ENCODE peak calls at places on chromosomes 4 and X, in eight cellular contexts. O is neural crest cell, K is uterus, X is HepG2, D is body of pancreas, I is left lung, Y is foreskin fibroblast, M is mammary epithelial cell. A is an unnamed sample.

GRCh38 chrX:85836868-85837267 is 210.5 kb downstream of the CHM start:
- DNase-seq in O (no peak), K (no peak), X (no peak), D (no peak), I (no peak), Y (peak), M (peak), A (no peak)

GRCh38 chr4:10462876-10463275 is 5.7 kb upstream of the ZNF518B start:
- DNase-seq in O (no peak), K (no peak), X (no peak), D (no peak), I (no peak), Y (no peak), M (no peak), A (no peak)

GRCh38 chr4:82432596-82432995 is 2.2 kb downstream of the ENOPH1 start:
- DNase-seq in O (no peak), K (no peak), X (no peak), D (no peak), I (no peak), Y (no peak), M (no peak), A (no peak)

GRCh38 chrX:110180928-110181310 is 137.0 kb downstream of the AMMECR1 start:
- DNase-seq in O (no peak), K (no peak), X (no peak), D (no peak), I (no peak), Y (peak), M (peak), A (no peak)

GRCh38 chrX:40085086-40085551 is 12.6 kb downstream of the BCOR start:
- DNase-seq in O (no peak), K (no peak), X (no peak), D (no peak), I (no peak), Y (peak), M (no peak), A (no peak)

GRCh38 chrX:9759340-9759739 is 6.3 kb downstream of the GPR143 start:
- DNase-seq in O (no peak), K (no peak), X (no peak), D (no peak), I (no peak), Y (no peak), M (no peak), A (no peak)

GRCh38 chr4:116092961-116093360 is 979.5 kb upstream of the NDST4 start:
- DNase-seq in O (no peak), K (no peak), X (no peak), D (no peak), I (no peak), Y (no peak), M (peak), A (no peak)

GRCh38 chrX:12936947-12937346 is 30.5 kb downstream of the TLR8 start:
- DNase-seq in O (no peak), K (no peak), X (no peak), D (no peak), I (no peak), Y (no peak), M (no peak), A (no peak)

GRCh38 chrX:121949041-121949760 is 901.8 kb downstream of the GLUD2 start:
- DNase-seq in O (no peak), K (no peak), X (no peak), D (no peak), I (no peak), Y (peak), M (no peak), A (no peak)

GRCh38 chr4:83929550-83929949 is 393.6 kb downstream of the GPAT3 start:
- DNase-seq in O (no peak), K (no peak), X (no peak), D (no peak), I (no peak), Y (no peak), M (no peak), A (no peak)

GRCh38 chr4:76550966-76551780 is 116.1 kb downstream of the SHROOM3 start:
- DNase-seq in O (no peak), K (no peak), X (no peak), D (no peak), I (no peak), Y (no peak), M (no peak), A (no peak)

GRCh38 chr4:112514079-112514448 is 1.9 kb downstream of the NEUROG2 start:
- DNase-seq in O (no peak), K (no peak), X (no peak), D (no peak), I (no peak), Y (no peak), M (no peak), A (no peak)

GRCh38 chr4:23932935-23933334 is 43.1 kb upstream of the PPARGC1A start:
- DNase-seq in O (no peak), K (no peak), X (no peak), D (no peak), I (no peak), Y (peak), M (no peak), A (no peak)

GRCh38 chr4:23930750-23931488 is 41.1 kb upstream of the PPARGC1A start:
- DNase-seq in O (no peak), K (peak), X (peak), D (peak), I (peak), Y (peak), M (no peak), A (peak)

GRCh38 chr4:23931489-23931830 is 41.6 kb upstream of the PPARGC1A start:
- DNase-seq in O (no peak), K (no peak), X (no peak), D (no peak), I (no peak), Y (peak), M (no peak), A (no peak)

GRCh38 chr4:23934223-23934622 is 44.4 kb upstream of the PPARGC1A start:
- DNase-seq in O (no peak), K (no peak), X (no peak), D (no peak), I (no peak), Y (no peak), M (no peak), A (no peak)

DNA sequence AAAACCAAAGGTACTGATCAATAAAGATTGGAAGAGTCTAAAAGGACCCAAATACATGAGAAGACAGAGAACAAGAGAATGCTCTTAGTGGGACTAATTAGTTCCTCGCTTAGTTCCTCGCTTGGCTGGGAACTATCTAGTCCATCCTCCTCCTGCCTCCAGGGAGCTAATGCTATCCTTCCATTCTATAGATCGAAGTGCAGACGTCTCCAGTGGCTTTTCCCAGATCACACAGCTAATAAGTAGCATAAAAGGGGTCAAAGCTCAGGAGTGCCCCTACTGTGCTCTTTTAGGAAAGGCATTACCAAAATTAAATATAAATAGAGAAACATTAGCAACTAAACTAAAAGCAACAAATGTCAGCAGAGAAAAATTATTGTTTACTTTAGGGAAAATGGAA is 42.3 kb upstream of the PPARGC1A start:
- DNase-seq in O (no peak), K (no peak), X (no peak), D (no peak), I (no peak), Y (no peak), M (no peak), A (no peak)
- TF ChIP-seq CTCF in O (no peak), K (no peak), X (no peak), D (no peak), I (no peak), Y (no peak), M (no peak), A (no peak)

DNA sequence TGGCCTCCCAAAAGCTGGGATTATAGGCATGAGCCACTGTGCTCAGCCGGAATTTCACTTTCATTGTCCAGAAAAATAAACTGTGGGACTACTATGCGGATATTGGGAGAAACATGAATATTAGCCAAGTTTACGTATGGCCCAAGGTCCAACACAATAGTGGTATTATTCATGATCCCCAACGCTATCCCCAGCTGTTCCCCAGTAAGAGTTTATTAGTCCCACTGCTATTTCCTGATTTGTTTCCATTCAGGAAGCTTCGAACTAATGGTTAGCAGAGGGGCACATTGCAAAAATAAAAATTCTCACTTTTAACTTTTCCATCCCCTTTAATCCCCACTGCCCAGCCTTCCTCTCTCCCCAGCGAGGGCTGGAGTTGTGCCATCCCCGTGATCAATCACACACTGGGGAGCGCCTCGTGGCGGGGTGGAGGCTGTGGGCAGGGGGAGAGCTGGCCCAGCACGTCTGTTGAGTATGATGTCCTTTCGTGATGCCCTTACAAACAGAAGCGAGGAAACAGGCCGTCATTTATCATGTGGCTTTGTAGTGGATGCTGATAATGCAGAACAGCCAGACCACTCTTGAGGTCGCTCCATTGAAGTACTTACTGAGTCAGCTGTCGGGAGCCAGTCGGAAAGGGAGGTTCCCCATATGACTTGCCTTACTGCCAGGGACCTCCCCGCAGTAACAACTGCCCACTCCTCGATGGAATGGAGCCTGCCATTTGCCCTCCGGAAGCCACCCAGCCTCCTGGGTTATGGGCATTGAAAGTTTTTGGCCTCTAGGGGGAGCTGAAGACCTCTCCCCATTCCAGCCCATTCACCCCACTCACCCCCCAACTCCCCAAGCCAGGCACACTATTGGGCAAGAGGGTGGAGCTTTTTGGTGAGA is 117.0 kb downstream of the KDR start:
- DNase-seq in O (no peak), K (no peak), X (no peak), D (no peak), I (no peak), Y (peak), M (no peak), A (no peak)
- TF ChIP-seq CTCF in O (peak), K (no peak), X (peak), D (no peak), I (no peak), Y (peak), M (peak), A (peak)

GRCh38 chr4:136691607-136692006 is 840.7 kb downstream of the PCDH18 start:
- DNase-seq in O (no peak), K (no peak), X (no peak), D (no peak), I (no peak), Y (no peak), M (no peak), A (no peak)

GRCh38 chr4:136690363-136690762 is 841.9 kb downstream of the PCDH18 start:
- DNase-seq in O (no peak), K (no peak), X (no peak), D (no peak), I (no peak), Y (peak), M (no peak), A (no peak)

GRCh38 chr4:136687596-136687995 is 844.7 kb downstream of the PCDH18 start:
- DNase-seq in O (no peak), K (no peak), X (no peak), D (no peak), I (no peak), Y (no peak), M (no peak), A (no peak)

DNA sequence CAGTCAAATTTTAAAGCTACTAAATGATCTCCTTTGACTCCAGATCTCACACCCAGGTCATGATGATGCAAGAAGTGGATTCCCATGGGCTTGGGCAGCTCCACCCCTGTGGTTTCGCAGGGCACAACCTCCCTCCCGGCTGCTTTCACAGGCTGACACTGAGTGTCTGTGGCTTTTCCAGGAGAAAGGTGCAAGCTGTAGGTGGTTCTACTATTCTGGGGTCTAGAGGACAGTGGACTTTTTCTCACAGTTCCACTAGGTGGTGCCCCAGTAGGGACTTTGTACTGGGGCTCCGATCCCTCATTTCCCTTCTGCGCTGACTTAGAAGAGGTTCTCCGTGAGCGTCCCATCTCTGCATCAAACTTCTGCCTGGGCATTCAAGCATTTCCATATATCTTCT is 845.2 kb downstream of the PCDH18 start:
- DNase-seq in O (no peak), K (no peak), X (peak), D (no peak), I (no peak), Y (no peak), M (no peak), A (no peak)
- TF ChIP-seq CTCF in O (no peak), K (no peak), X (no peak), D (no peak), I (no peak), Y (no peak), M (no peak), A (no peak)

GRCh38 chr4:96347582-96347981 is 507.7 kb downstream of the PDHA2 start:
- DNase-seq in O (no peak), K (no peak), X (no peak), D (no peak), I (no peak), Y (no peak), M (peak), A (no peak)

GRCh38 chr4:96354036-96354712 is 514.3 kb downstream of the PDHA2 start:
- DNase-seq in O (no peak), K (no peak), X (no peak), D (no peak), I (no peak), Y (no peak), M (no peak), A (no peak)

GRCh38 chr4:96356591-96357360 is 516.9 kb downstream of the PDHA2 start:
- DNase-seq in O (no peak), K (no peak), X (no peak), D (no peak), I (no peak), Y (no peak), M (no peak), A (no peak)

GRCh38 chr4:96355414-96355813 is 515.5 kb downstream of the PDHA2 start:
- DNase-seq in O (no peak), K (no peak), X (no peak), D (no peak), I (no peak), Y (no peak), M (no peak), A (no peak)

DNA sequence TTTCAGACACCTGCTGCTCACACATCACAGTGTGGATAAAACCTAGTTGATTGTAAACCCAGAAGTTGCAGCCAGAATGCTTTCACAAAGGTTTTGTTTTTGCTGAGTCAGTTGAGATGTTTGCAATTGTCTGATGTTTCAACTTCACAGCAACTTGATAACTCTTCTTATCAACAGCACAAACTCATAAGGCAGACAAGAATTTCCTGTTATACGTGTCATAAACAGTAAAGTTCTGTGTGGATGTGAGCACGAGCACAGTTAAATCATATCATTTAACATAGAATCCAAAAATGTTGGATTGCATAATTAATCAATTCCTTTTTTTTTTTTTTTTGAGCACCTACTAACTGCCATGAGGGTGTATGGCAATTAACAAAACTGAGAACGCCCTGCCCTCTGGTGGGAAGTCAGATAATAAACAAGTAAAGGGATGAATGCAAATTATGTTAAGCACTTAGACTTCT is 512.2 kb downstream of the PDHA2 start:
- DNase-seq in O (peak), K (no peak), X (peak), D (no peak), I (no peak), Y (no peak), M (peak), A (no peak)
- TF ChIP-seq CTCF in O (peak), K (no peak), X (no peak), D (no peak), I (no peak), Y (no peak), M (peak), A (no peak)

GRCh38 chr4:5588046-5588445 is 120.3 kb downstream of the EVC2 start:
- DNase-seq in O (no peak), K (no peak), X (no peak), D (no peak), I (no peak), Y (no peak), M (no peak), A (no peak)

GRCh38 chr4:5589495-5589894 is 118.9 kb downstream of the EVC2 start:
- DNase-seq in O (no peak), K (no peak), X (no peak), D (no peak), I (no peak), Y (no peak), M (no peak), A (no peak)

GRCh38 chr4:5592272-5592671 is 116.1 kb downstream of the EVC2 start:
- DNase-seq in O (no peak), K (no peak), X (no peak), D (no peak), I (no peak), Y (no peak), M (no peak), A (no peak)
- TF ChIP-seq CTCF in O (no peak), K (no peak), X (no peak), D (no peak), I (no peak), Y (no peak), M (no peak), A (no peak)